ENCODE peak calls at places on chromosomes 16 and 17, in four cellular contexts. O, F, T and C are unnamed samples.
A peak's percentile ranks its signal among the peaks of the same experiment; 100 is the strongest.

GRCh38 chr17:21687136-21687953 is 5.0 kb upstream of the KCNJ18 start:
- DNase-seq in O (no peak), F (no peak), T (no peak), C (no peak)

GRCh38 chr17:63842173-63842539 is 329 bp downstream of the SMARCD2 start:
- DNase-seq in O (peak; percentile 26), F (peak; percentile 52), T (no peak), C (peak; percentile 40)

GRCh38 chr17:71057448-71057847 is 888.1 kb downstream of the KCNJ2 start:
- DNase-seq in O (no peak), F (no peak), T (no peak), C (no peak)

GRCh38 chr17:58343131-58343530 is 8.9 kb downstream of the SUPT4H1 start:
- DNase-seq in O (no peak), F (no peak), T (no peak), C (no peak)

GRCh38 chr16:10362077-10362863 is 23.6 kb upstream of the ATF7IP2 start:
- DNase-seq in O (no peak), F (no peak), T (no peak), C (no peak)

GRCh38 chr17:81309859-81310839 is 15.0 kb upstream of the SLC38A10 start:
- DNase-seq in O (no peak), F (no peak), T (no peak), C (no peak)

GRCh38 chr17:66944365-66945203 is 19.9 kb upstream of the CACNG4 start:
- DNase-seq in O (no peak), F (no peak), T (no peak), C (no peak)

GRCh38 chr17:39671651-39672521 is 3.6 kb downstream of the PNMT start:
- DNase-seq in O (no peak), F (peak; percentile 58), T (no peak), C (peak; percentile 80)

GRCh38 chr16:79598341-79599181 is 2.0 kb downstream of the MAF start:
- DNase-seq in O (peak; percentile 49), F (peak; percentile 69), T (peak; percentile 50), C (peak; percentile 60)

GRCh38 chr17:59756236-59756818 is 48.9 kb downstream of the VMP1 start:
- DNase-seq in O (peak; percentile 92), F (no peak), T (no peak), C (no peak)

GRCh38 chr16:56477096-56477878 is 25.9 kb downstream of the OGFOD1 start:
- DNase-seq in O (peak; percentile 71), F (no peak), T (no peak), C (no peak)

GRCh38 chr16:85138825-85139627 is 26.8 kb upstream of the CIBAR2 start:
- DNase-seq in O (no peak), F (no peak), T (no peak), C (no peak)

GRCh38 chr17:32558328-32558955 is 71.6 kb downstream of the CDK5R1 start:
- DNase-seq in O (no peak), F (no peak), T (no peak), C (no peak)

GRCh38 chr16:25118851-25119584 is 7.5 kb downstream of the LCMT1 start:
- DNase-seq in O (no peak), F (no peak), T (no peak), C (no peak)

GRCh38 chr16:64907844-64908243 is 214.0 kb downstream of the CDH11 start:
- DNase-seq in O (no peak), F (no peak), T (no peak), C (no peak)

GRCh38 chr17:50144845-50145531 is 5.5 kb downstream of the PPP1R9B start:
- DNase-seq in O (no peak), F (no peak), T (no peak), C (no peak)

GRCh38 chr17:1047177-1047885 is 50.4 kb downstream of the TIMM22 start:
- DNase-seq in O (no peak), F (no peak), T (no peak), C (no peak)

GRCh38 chr17:40327244-40327666 is 18.3 kb downstream of the RARA start:
- DNase-seq in O (no peak), F (no peak), T (no peak), C (no peak)

GRCh38 chr16:50737420-50737959 is 4.4 kb upstream of the CYLD start:
- DNase-seq in O (no peak), F (no peak), T (no peak), C (no peak)

GRCh38 chr16:89534147-89534788 is 26.1 kb downstream of the SPG7 start:
- DNase-seq in O (no peak), F (peak; percentile 16), T (peak; percentile 44), C (no peak)

GRCh38 chr17:79047291-79047920 is 23.4 kb downstream of the C1QTNF1 start:
- DNase-seq in O (no peak), F (no peak), T (no peak), C (no peak)

GRCh38 chr17:68819465-68819864 is 135.7 kb downstream of the ABCA8 start:
- DNase-seq in O (no peak), F (no peak), T (no peak), C (no peak)